ENCODE peak calls at places on chromosomes 2 and 18, in five cellular contexts. One of them, this sample, is unnamed.

GRCh38 chr18:11728247-11728646 is 39.2 kb downstream of the GNAL start:
- DNase-seq in IMR-90: no peak
- DNase-seq in spleen: no peak
- DNase-seq in right lobe of liver: no peak
- DNase-seq in K562: no peak
- DNase-seq in this sample: no peak

GRCh38 chr2:44663471-44664073 is 277.9 kb upstream of the SIX3 start:
- DNase-seq in right lobe of liver: no peak
- DNase-seq in IMR-90: no peak
- DNase-seq in K562: no peak
- DNase-seq in spleen: no peak
- DNase-seq in this sample: no peak

GRCh38 chr18:37662546-37663339 is 97.1 kb upstream of the CELF4 start:
- DNase-seq in IMR-90: no peak
- DNase-seq in K562: no peak
- DNase-seq in right lobe of liver: no peak
- DNase-seq in spleen: no peak
- DNase-seq in this sample: no peak

GRCh38 chr2:237431372-237431771 is 17.4 kb upstream of the COL6A3 start:
- DNase-seq in spleen: no peak
- DNase-seq in K562: no peak
- DNase-seq in right lobe of liver: no peak
- DNase-seq in IMR-90: peak; percentile 93
- DNase-seq in this sample: no peak

GRCh38 chr2:201909961-201910361 is 103.6 kb downstream of the CDK15 start:
- DNase-seq in right lobe of liver: no peak
- DNase-seq in spleen: no peak
- DNase-seq in K562: no peak
- DNase-seq in IMR-90: peak; percentile 80
- DNase-seq in this sample: no peak

GRCh38 chr2:88810017-88810416 is 118.5 kb downstream of the RPIA start:
- DNase-seq in IMR-90: no peak
- DNase-seq in K562: no peak
- DNase-seq in spleen: no peak
- DNase-seq in right lobe of liver: no peak
- DNase-seq in this sample: no peak

GRCh38 chr2:26173596-26174482 is 951 bp downstream of the GAREM2 start:
- DNase-seq in right lobe of liver: no peak
- DNase-seq in IMR-90: no peak
- DNase-seq in K562: peak; percentile 4
- DNase-seq in spleen: no peak
- DNase-seq in this sample: no peak

GRCh38 chr2:84493494-84493893 is 22.8 kb upstream of the DNAH6 start:
- DNase-seq in right lobe of liver: no peak
- DNase-seq in K562: no peak
- DNase-seq in spleen: no peak
- DNase-seq in IMR-90: peak; percentile 95
- DNase-seq in this sample: no peak

GRCh38 chr2:216651370-216651881 is 18.2 kb downstream of the IGFBP2 start:
- DNase-seq in K562: no peak
- DNase-seq in spleen: peak; percentile 39
- DNase-seq in right lobe of liver: no peak
- DNase-seq in IMR-90: peak; percentile 87
- DNase-seq in this sample: no peak

GRCh38 chr2:63059434-63060078 is 8.9 kb downstream of the OTX1 start:
- DNase-seq in IMR-90: no peak
- DNase-seq in spleen: no peak
- DNase-seq in K562: no peak
- DNase-seq in right lobe of liver: no peak
- DNase-seq in this sample: no peak

GRCh38 chr18:48657446-48658120 is 118.8 kb downstream of the CTIF start:
- DNase-seq in spleen: no peak
- DNase-seq in IMR-90: no peak
- DNase-seq in K562: no peak
- DNase-seq in right lobe of liver: no peak
- DNase-seq in this sample: no peak

GRCh38 chr18:31587538-31587937 is 4.1 kb upstream of the TTR start:
- DNase-seq in K562: no peak
- DNase-seq in spleen: no peak
- DNase-seq in IMR-90: peak; percentile 1
- DNase-seq in right lobe of liver: no peak
- DNase-seq in this sample: no peak

GRCh38 chr2:239937866-239938640 is 87.1 kb downstream of the NDUFA10 start:
- DNase-seq in K562: no peak
- DNase-seq in right lobe of liver: peak; percentile 39
- DNase-seq in IMR-90: no peak
- DNase-seq in spleen: peak; percentile 64
- DNase-seq in this sample: peak; percentile 6

GRCh38 chr2:241902357-241902991 is 32.9 kb downstream of the RTP5 start:
- DNase-seq in right lobe of liver: peak; percentile 54
- DNase-seq in IMR-90: no peak
- DNase-seq in K562: no peak
- DNase-seq in spleen: peak; percentile 68
- DNase-seq in this sample: no peak

GRCh38 chr18:50096766-50097435 is 98.0 kb downstream of the MYO5B start:
- DNase-seq in spleen: no peak
- DNase-seq in K562: no peak
- DNase-seq in IMR-90: no peak
- DNase-seq in right lobe of liver: no peak
- DNase-seq in this sample: no peak

GRCh38 chr2:188869560-188869959 is 104.6 kb upstream of the COL3A1 start:
- DNase-seq in spleen: no peak
- DNase-seq in IMR-90: peak; percentile 26
- DNase-seq in right lobe of liver: no peak
- DNase-seq in K562: no peak
- DNase-seq in this sample: no peak

GRCh38 chr18:5058768-5059539 is 138.1 kb downstream of the AKAIN1 start:
- DNase-seq in spleen: no peak
- DNase-seq in right lobe of liver: no peak
- DNase-seq in IMR-90: no peak
- DNase-seq in K562: no peak
- DNase-seq in this sample: no peak

GRCh38 chr18:6593142-6593889 is 136.2 kb upstream of the ARHGAP28 start:
- DNase-seq in IMR-90: no peak
- DNase-seq in spleen: no peak
- DNase-seq in right lobe of liver: no peak
- DNase-seq in K562: no peak
- DNase-seq in this sample: no peak

GRCh38 chr18:12946549-12947354 is 1.1 kb upstream of the SEH1L start:
- DNase-seq in K562: peak; percentile 51
- DNase-seq in spleen: no peak
- DNase-seq in right lobe of liver: peak; percentile 68
- DNase-seq in IMR-90: peak; percentile 89
- DNase-seq in this sample: peak; percentile 64

GRCh38 chr18:12943200-12943599 is 4.6 kb upstream of the SEH1L start:
- DNase-seq in spleen: no peak
- DNase-seq in IMR-90: peak; percentile 7
- DNase-seq in right lobe of liver: no peak
- DNase-seq in K562: no peak
- DNase-seq in this sample: no peak

GRCh38 chr18:12944724-12945123 is 3.1 kb upstream of the SEH1L start:
- DNase-seq in spleen: no peak
- DNase-seq in IMR-90: no peak
- DNase-seq in K562: no peak
- DNase-seq in right lobe of liver: peak; percentile 75
- DNase-seq in this sample: peak; percentile 41

GRCh38 chr18:12947355-12948054 is at the start of gene SEH1L:
- DNase-seq in IMR-90: peak; percentile 98
- DNase-seq in right lobe of liver: peak; percentile 100
- DNase-seq in K562: peak; percentile 99
- DNase-seq in spleen: peak; percentile 100
- DNase-seq in this sample: peak; percentile 99

GRCh38 chr18:12948055-12948804 is 419 bp downstream of the SEH1L start:
- DNase-seq in right lobe of liver: peak; percentile 98
- DNase-seq in spleen: peak; percentile 99
- DNase-seq in K562: peak; percentile 91
- DNase-seq in IMR-90: peak; percentile 93
- DNase-seq in this sample: peak; percentile 97
- TF ChIP-seq POLR2A in right lobe of liver: peak; percentile 71
- TF ChIP-seq POLR2A in spleen: no peak
- TF ChIP-seq POLR2A in K562: peak; percentile 98
- TF ChIP-seq POLR2A in IMR-90: peak; percentile 91
- TF ChIP-seq POLR2A in this sample: peak; percentile 83

GRCh38 chr2:109131777-109132176 is 2.8 kb downstream of the SH3RF3 start:
- DNase-seq in right lobe of liver: no peak
- DNase-seq in K562: no peak
- DNase-seq in IMR-90: no peak
- DNase-seq in spleen: no peak
- DNase-seq in this sample: no peak

GRCh38 chr2:109134741-109135571 is 6.0 kb downstream of the SH3RF3 start:
- DNase-seq in right lobe of liver: no peak
- DNase-seq in K562: no peak
- DNase-seq in spleen: no peak
- DNase-seq in IMR-90: no peak
- DNase-seq in this sample: no peak

GRCh38 chr2:109130726-109130995 is 1.7 kb downstream of the SH3RF3 start:
- DNase-seq in K562: no peak
- DNase-seq in spleen: no peak
- DNase-seq in right lobe of liver: no peak
- DNase-seq in IMR-90: no peak
- DNase-seq in this sample: no peak

GRCh38 chr2:109133746-109134145 is 4.7 kb downstream of the SH3RF3 start:
- DNase-seq in IMR-90: no peak
- DNase-seq in K562: no peak
- DNase-seq in right lobe of liver: no peak
- DNase-seq in spleen: no peak
- DNase-seq in this sample: no peak

GRCh38 chr2:109132626-109133025 is 3.6 kb downstream of the SH3RF3 start:
- DNase-seq in spleen: no peak
- DNase-seq in right lobe of liver: no peak
- DNase-seq in K562: no peak
- DNase-seq in IMR-90: no peak
- DNase-seq in this sample: no peak
- H3K4me3 ChIP-seq in spleen: no peak overlapping the region
- H3K4me3 ChIP-seq in right lobe of liver: no peak overlapping the region
- H3K4me3 ChIP-seq in K562: no peak overlapping the region
- H3K4me3 ChIP-seq in IMR-90: no peak overlapping the region
- H3K4me3 ChIP-seq in this sample: no peak overlapping the region

DNA sequence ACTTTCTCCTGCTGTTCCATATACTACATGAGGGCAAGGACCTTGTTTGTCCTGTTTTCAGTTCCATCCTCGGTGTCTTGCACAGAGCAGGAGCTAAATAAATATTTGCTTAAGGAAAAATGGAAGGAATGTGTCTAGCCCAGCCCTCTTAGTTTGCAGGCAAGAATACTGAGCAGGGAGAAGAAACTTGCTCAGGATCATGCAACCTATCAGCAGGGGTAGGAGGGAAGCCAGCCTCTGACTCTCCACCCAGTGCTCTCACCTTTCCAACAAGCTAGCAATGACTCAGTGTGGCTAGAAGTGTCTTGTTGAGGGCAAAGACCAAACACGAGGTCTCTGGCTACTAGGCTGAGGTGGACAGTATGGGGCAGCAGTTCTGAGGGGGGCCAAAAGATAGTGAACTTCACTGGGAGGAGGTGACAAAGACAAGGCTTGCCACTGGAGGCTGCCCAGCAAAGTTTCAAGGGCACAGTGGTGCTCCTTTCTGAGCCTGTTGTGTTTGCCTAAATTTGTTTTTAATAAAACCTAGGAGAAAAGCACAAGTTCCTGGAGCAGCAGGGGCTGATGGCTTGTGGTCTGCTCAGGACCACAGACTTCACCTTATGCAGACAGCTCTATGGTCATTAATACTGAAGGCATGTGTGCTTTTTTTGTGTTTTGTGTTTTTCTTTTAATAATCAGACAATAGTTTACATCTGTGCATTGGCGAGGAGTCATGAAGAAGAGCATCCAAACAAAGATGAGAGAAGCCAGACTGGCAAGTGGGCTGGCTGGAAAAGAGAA is 49.1 kb upstream of the CTAGE1 start:
- DNase-seq in K562: no peak
- DNase-seq in spleen: no peak
- DNase-seq in IMR-90: peak; percentile 89
- DNase-seq in right lobe of liver: no peak
- DNase-seq in this sample: peak; percentile 27
- H3K27me3 ChIP-seq in K562: peaks cover 9% of the 10 kb centered on the region
- H3K27me3 ChIP-seq in spleen: no peaks in the 10 kb centered on the region
- H3K27me3 ChIP-seq in IMR-90: no peaks in the 10 kb centered on the region
- H3K27me3 ChIP-seq in right lobe of liver: no peaks in the 10 kb centered on the region
- H3K27me3 ChIP-seq in this sample: no peaks in the 10 kb centered on the region

GRCh38 chr2:127083819-127084503 is 23.0 kb downstream of the BIN1 start:
- DNase-seq in spleen: no peak
- DNase-seq in IMR-90: peak; percentile 98
- DNase-seq in K562: no peak
- DNase-seq in right lobe of liver: peak; percentile 86
- DNase-seq in this sample: peak; percentile 76
- TF ChIP-seq POLR2A in spleen: no peak
- TF ChIP-seq POLR2A in IMR-90: peak; percentile 50
- TF ChIP-seq POLR2A in K562: no peak
- TF ChIP-seq POLR2A in right lobe of liver: no peak
- TF ChIP-seq POLR2A in this sample: peak; percentile 73

GRCh38 chr2:127415593-127416485 is 2.4 kb upstream of the PROC start:
- DNase-seq in IMR-90: no peak
- DNase-seq in right lobe of liver: peak; percentile 92
- DNase-seq in K562: peak; percentile 84
- DNase-seq in spleen: peak; percentile 95
- DNase-seq in this sample: peak; percentile 80

GRCh38 chr2:127413782-127414743 is 4.2 kb upstream of the PROC start:
- DNase-seq in IMR-90: peak; percentile 78
- DNase-seq in right lobe of liver: no peak
- DNase-seq in spleen: no peak
- DNase-seq in K562: no peak
- DNase-seq in this sample: no peak

GRCh38 chr2:127416486-127417001 is 1.7 kb upstream of the PROC start:
- DNase-seq in K562: no peak
- DNase-seq in spleen: no peak
- DNase-seq in IMR-90: no peak
- DNase-seq in right lobe of liver: no peak
- DNase-seq in this sample: no peak

GRCh38 chr2:127413200-127413599 is 5.0 kb upstream of the PROC start:
- DNase-seq in right lobe of liver: no peak
- DNase-seq in IMR-90: no peak
- DNase-seq in spleen: no peak
- DNase-seq in K562: no peak
- DNase-seq in this sample: no peak

GRCh38 chr2:127414855-127415592 is 3.2 kb upstream of the PROC start:
- DNase-seq in spleen: peak; percentile 64
- DNase-seq in IMR-90: no peak
- DNase-seq in right lobe of liver: no peak
- DNase-seq in K562: no peak
- DNase-seq in this sample: no peak
- H3K4me3 ChIP-seq in spleen: no peak overlapping the region
- H3K4me3 ChIP-seq in IMR-90: no peak overlapping the region
- H3K4me3 ChIP-seq in right lobe of liver: peak overlapping the region; percentile 53
- H3K4me3 ChIP-seq in K562: no peak overlapping the region
- H3K4me3 ChIP-seq in this sample: no peak overlapping the region

This sample was measured in adrenal gland.